ENCODE peak calls at places on chromosome 16, in four cellular contexts. M is K562, I is HepG2, Q is GM12878. Z is an unnamed sample.

GRCh38 chr16:75256059-75256870 is 4.8 kb upstream of the BCAR1 start:
- DNase-seq in M (peak; percentile 70), I (peak; percentile 88), Q (no peak), Z (peak; percentile 23)

GRCh38 chr16:56238188-56238587 is 46.9 kb downstream of the GNAO1 start:
- DNase-seq in M (no peak), I (no peak), Q (no peak), Z (no peak)

GRCh38 chr16:84053237-84053636 is 10.6 kb upstream of the SLC38A8 start:
- DNase-seq in M (no peak), I (no peak), Q (no peak), Z (no peak)

GRCh38 chr16:70466812-70467090 is 12.4 kb downstream of the FCSK start:
- DNase-seq in M (no peak), I (no peak), Q (no peak), Z (no peak)

GRCh38 chr16:2490190-2491105 is 15.5 kb downstream of the TBC1D24 start:
- DNase-seq in M (no peak), I (no peak), Q (no peak), Z (no peak)

GRCh38 chr16:83200005-83200779 is 573.4 kb downstream of the CDH13 start:
- DNase-seq in M (no peak), I (no peak), Q (no peak), Z (peak; percentile 20)

GRCh38 chr16:71711789-71712188 is 12.7 kb downstream of the PHLPP2 start:
- DNase-seq in M (no peak), I (no peak), Q (no peak), Z (no peak)

GRCh38 chr16:8229011-8229520 is 361.2 kb downstream of the TMEM114 start:
- DNase-seq in M (no peak), I (no peak), Q (no peak), Z (no peak)

GRCh38 chr16:81632392-81633146 is 146.5 kb upstream of the PLCG2 start:
- DNase-seq in M (peak; percentile 74), I (no peak), Q (no peak), Z (no peak)

GRCh38 chr16:1877804-1878203 is 5.8 kb upstream of the MEIOB start:
- DNase-seq in M (no peak), I (no peak), Q (no peak), Z (no peak)

GRCh38 chr16:88453621-88454314 is 688 bp downstream of the ZFPM1 start:
- DNase-seq in M (no peak), I (no peak), Q (no peak), Z (no peak)

GRCh38 chr16:89552329-89552728 is 8.2 kb upstream of the RPL13 start:
- DNase-seq in M (no peak), I (no peak), Q (no peak), Z (no peak)

GRCh38 chr16:85270365-85270764 is 158.1 kb upstream of the CIBAR2 start:
- DNase-seq in M (no peak), I (no peak), Q (no peak), Z (no peak)

GRCh38 chr16:47258874-47259461 is 115.2 kb upstream of the NETO2 start:
- DNase-seq in M (peak; percentile 52), I (peak; percentile 38), Q (peak; percentile 5), Z (peak; percentile 29)

GRCh38 chr16:8323153-8323552 is 267.2 kb downstream of the TMEM114 start:
- DNase-seq in M (no peak), I (no peak), Q (no peak), Z (no peak)

GRCh38 chr16:89505204-89506112 is 2.7 kb upstream of the SPG7 start:
- DNase-seq in M (peak; percentile 87), I (peak; percentile 99), Q (peak; percentile 88), Z (no peak)

GRCh38 chr16:19835989-19836421 is 48.6 kb downstream of the GPRC5B start:
- DNase-seq in M (no peak), I (no peak), Q (no peak), Z (no peak)

GRCh38 chr16:23148513-23149266 is 562 bp downstream of the USP31 start:
- DNase-seq in M (peak; percentile 70), I (peak; percentile 76), Q (no peak), Z (peak; percentile 38)

GRCh38 chr16:88655053-88655732 is 4.3 kb upstream of the CYBA start:
- DNase-seq in M (no peak), I (no peak), Q (no peak), Z (no peak)

GRCh38 chr16:20610892-20611349 is 34.8 kb upstream of the ACSM2B start:
- DNase-seq in M (no peak), I (no peak), Q (no peak), Z (no peak)

GRCh38 chr16:14562691-14563491 is 67.2 kb downstream of the PARN start:
- DNase-seq in M (no peak), I (peak; percentile 99), Q (no peak), Z (no peak)

GRCh38 chr16:27289669-27290068 is 21.1 kb upstream of the NSMCE1 start:
- DNase-seq in M (no peak), I (no peak), Q (no peak), Z (no peak)

GRCh38 chr16:55701442-55702319 is 45.9 kb downstream of the SLC6A2 start:
- DNase-seq in M (peak; percentile 73), I (peak; percentile 73), Q (no peak), Z (peak; percentile 71)

GRCh38 chr16:27324851-27325301 is 11.1 kb downstream of the IL4R start:
- DNase-seq in M (no peak), I (no peak), Q (no peak), Z (peak; percentile 55)

GRCh38 chr16:22370038-22370541 is 4.3 kb downstream of the CDR2 start:
- DNase-seq in M (no peak), I (peak; percentile 46), Q (no peak), Z (no peak)

GRCh38 chr16:85235988-85236831 is 123.9 kb upstream of the CIBAR2 start:
- DNase-seq in M (no peak), I (no peak), Q (no peak), Z (no peak)

GRCh38 chr16:79071424-79071823 is 529.1 kb downstream of the MAF start:
- DNase-seq in M (no peak), I (no peak), Q (no peak), Z (no peak)

GRCh38 chr16:2960183-2961010 is 3.7 kb upstream of the KREMEN2 start:
- DNase-seq in M (no peak), I (no peak), Q (no peak), Z (no peak)

GRCh38 chr16:4702466-4702808 is 9.1 kb downstream of the NUDT16L1 start:
- DNase-seq in M (no peak), I (peak; percentile 44), Q (no peak), Z (no peak)

GRCh38 chr16:14015948-14016347 is 55.2 kb upstream of the MRTFB start:
- DNase-seq in M (no peak), I (no peak), Q (no peak), Z (no peak)

GRCh38 chr16:80006175-80006895 is 405.8 kb upstream of the MAF start:
- DNase-seq in M (no peak), I (no peak), Q (no peak), Z (no peak)

GRCh38 chr16:12674096-12674495 is 129.6 kb downstream of the CPPED1 start:
- DNase-seq in M (no peak), I (no peak), Q (no peak), Z (no peak)

GRCh38 chr16:89137666-89138512 is 33.7 kb upstream of the CDH15 start:
- DNase-seq in M (no peak), I (no peak), Q (no peak), Z (no peak)

GRCh38 chr16:56667581-56668571 is at the start of gene MT1G:
- DNase-seq in M (no peak), I (peak; percentile 57), Q (no peak), Z (peak; percentile 65)

GRCh38 chr16:46620265-46621005 is 744 bp downstream of the SHCBP1 start:
- DNase-seq in M (peak; percentile 36), I (no peak), Q (no peak), Z (no peak)

GRCh38 chr16:69707920-69708683 is 18.3 kb downstream of the NQO1 start:
- DNase-seq in M (no peak), I (no peak), Q (no peak), Z (no peak)

GRCh38 chr16:716250-716607 is 1.3 kb downstream of the METRN start:
- DNase-seq in M (peak; percentile 45), I (peak; percentile 80), Q (no peak), Z (peak; percentile 68)
- TF ChIP-seq CBFB in M (no peak), I (no peak), Q (no peak), Z (no peak)

GRCh38 chr16:87131996-87132345 is 185.2 kb downstream of the C16orf95 start:
- DNase-seq in M (no peak), I (no peak), Q (no peak), Z (no peak)
- TF ChIP-seq CBFB in M (no peak), I (no peak), Q (no peak), Z (no peak)

DNA sequence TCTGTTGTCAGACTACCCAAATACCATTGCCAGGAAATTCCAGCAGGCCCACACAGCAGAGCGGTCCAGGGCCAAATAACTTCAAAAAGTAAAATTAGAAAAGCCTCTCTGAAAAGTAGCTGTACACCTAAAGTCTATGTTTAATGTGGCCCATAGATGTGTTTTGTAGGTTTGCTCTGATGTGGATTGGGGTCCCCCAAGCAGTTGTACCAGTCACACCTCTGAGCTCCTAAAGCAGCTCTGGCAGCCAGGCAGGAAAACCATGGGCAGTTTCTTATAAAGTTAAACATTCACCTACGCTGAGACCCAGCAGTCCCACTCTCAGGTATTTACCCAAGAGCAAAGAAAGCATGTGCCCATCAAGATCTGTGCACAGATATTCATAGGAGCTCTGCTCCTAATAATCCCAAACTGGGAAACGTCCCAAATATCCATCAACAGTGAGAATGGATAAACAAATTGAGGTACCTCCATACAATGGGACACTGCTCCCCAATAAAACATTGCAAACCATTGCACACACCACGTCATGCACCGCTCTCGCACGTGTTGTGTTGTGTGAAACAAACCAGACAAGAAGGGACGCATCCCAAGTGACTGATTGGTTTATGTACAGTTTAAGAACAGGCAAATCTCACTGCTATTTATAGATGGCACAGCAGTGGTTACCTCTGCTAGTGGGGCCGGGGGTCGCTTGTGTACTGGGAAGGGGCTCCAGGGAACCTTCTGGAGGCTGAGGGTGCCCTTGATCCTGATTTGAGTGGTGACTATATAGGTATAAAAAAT is 15.8 kb upstream of the PRM1 start:
- DNase-seq in M (no peak), I (peak; percentile 87), Q (peak; percentile 35), Z (no peak)
- TF ChIP-seq CBFB in M (no peak), I (no peak), Q (no peak), Z (no peak)

DNA sequence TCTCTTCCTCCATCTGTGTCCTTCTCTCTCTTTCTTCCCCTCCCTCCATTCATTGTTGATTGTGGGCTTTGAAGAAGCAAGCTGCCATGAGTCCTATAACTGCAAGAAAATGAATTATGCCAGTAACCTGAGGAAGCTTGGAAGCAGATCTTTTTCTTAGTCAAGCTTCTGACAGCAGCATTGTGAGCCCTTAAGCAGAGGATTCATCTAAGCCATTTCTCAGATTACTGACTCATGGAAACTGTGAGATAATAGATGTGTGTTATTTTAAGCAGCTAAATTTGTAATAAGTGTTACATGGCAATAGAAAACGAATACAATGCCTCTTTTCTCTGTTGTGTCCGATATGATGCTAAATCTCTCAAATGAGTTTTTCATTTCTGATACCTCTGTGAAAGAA is 1109.7 kb downstream of the CDH11 start:
- DNase-seq in M (no peak), I (no peak), Q (no peak), Z (no peak)
- TF ChIP-seq CBFB in M (no peak), I (no peak), Q (no peak), Z (no peak)